ENCODE peak calls at places on chromosomes 12 and 14, in ten cellular contexts. H, F, G, J, M, O, U, R, X and Q are unnamed samples.

GRCh38 chr12:20411309-20411708 is 43.0 kb downstream of the PDE3A start:
- DNase-seq in O (no peak), F (no peak), X (no peak), U (no peak), H (no peak), R (no peak), J (no peak), M (no peak), G (no peak), Q (no peak)

GRCh38 chr12:12582895-12583303 is 20.2 kb upstream of the DUSP16 start:
- DNase-seq in M (peak), U (peak), F (no peak), O (no peak), R (no peak), G (peak), J (no peak), H (no peak), X (no peak), Q (peak)

GRCh38 chr12:68358532-68359485 is 26.6 kb upstream of the MDM1 start:
- DNase-seq in J (no peak), R (peak), G (peak), O (peak), H (peak), F (peak), U (peak), X (no peak), M (peak), Q (peak)

GRCh38 chr12:39638178-39638577 is 18.6 kb upstream of the ABCD2 start:
- DNase-seq in J (no peak), G (no peak), H (no peak), X (no peak), U (no peak), M (no peak), R (no peak), F (no peak), O (no peak), Q (no peak)

GRCh38 chr12:32223941-32224340 is 117.3 kb downstream of the BICD1 start:
- DNase-seq in M (no peak), F (no peak), J (no peak), O (no peak), H (no peak), X (no peak), U (no peak), G (no peak), R (no peak), Q (no peak)

GRCh38 chr14:58731465-58732330 is 93.9 kb downstream of the DACT1 start:
- DNase-seq in R (peak), O (no peak), M (peak), F (peak), J (no peak), U (no peak), X (no peak), G (no peak), H (no peak), Q (no peak)

GRCh38 chr12:105113094-105113493 is 5.6 kb downstream of the WASHC4 start:
- DNase-seq in R (no peak), H (no peak), M (no peak), J (no peak), F (no peak), G (no peak), U (no peak), X (no peak), O (no peak), Q (no peak)

GRCh38 chr12:6092784-6093722 is 31.4 kb downstream of the VWF start:
- DNase-seq in X (no peak), G (no peak), U (no peak), F (peak), J (no peak), O (peak), H (no peak), M (peak), R (peak), Q (no peak)

GRCh38 chr12:124727922-124728321 is 135.7 kb downstream of the SCARB1 start:
- DNase-seq in M (no peak), U (no peak), J (no peak), O (no peak), G (no peak), X (no peak), H (no peak), F (no peak), R (no peak), Q (no peak)

GRCh38 chr14:76985540-76986260 is 42.8 kb downstream of the IRF2BPL start:
- DNase-seq in U (no peak), M (peak), R (no peak), G (no peak), J (no peak), H (no peak), O (peak), X (no peak), F (no peak), Q (no peak)

GRCh38 chr14:54848910-54849309 is 53.7 kb downstream of the GCH1 start:
- DNase-seq in X (no peak), U (no peak), H (peak), G (no peak), O (peak), F (no peak), R (no peak), M (no peak), J (no peak), Q (no peak)

GRCh38 chr12:9750276-9751203 is 10.2 kb downstream of the CD69 start:
- DNase-seq in X (no peak), O (peak), U (peak), F (peak), R (peak), J (no peak), H (peak), M (peak), G (peak), Q (peak)

GRCh38 chr14:104976198-104977007 is 1.8 kb downstream of the AHNAK2 start:
- DNase-seq in H (peak), G (peak), M (peak), J (peak), R (peak), X (peak), O (peak), U (peak), F (peak), Q (peak)

GRCh38 chr14:68292467-68293334 is 473.1 kb downstream of the RAD51B start:
- DNase-seq in X (no peak), O (no peak), R (no peak), M (peak), F (no peak), J (no peak), G (no peak), H (no peak), U (no peak), Q (no peak)

GRCh38 chr12:61138381-61138759 is 1121.8 kb upstream of the USP15 start:
- DNase-seq in R (no peak), U (no peak), J (no peak), X (no peak), F (no peak), H (no peak), O (no peak), G (no peak), M (no peak), Q (no peak)

GRCh38 chr14:59189281-59189821 is 884 bp downstream of the DAAM1 start:
- DNase-seq in O (peak), M (peak), U (peak), H (peak), F (no peak), R (peak), G (peak), X (peak), J (peak), Q (peak)

GRCh38 chr12:10664499-10664898 is 9.4 kb downstream of the STYK1 start:
- DNase-seq in H (no peak), X (no peak), M (no peak), U (no peak), F (no peak), J (no peak), O (no peak), R (no peak), G (no peak), Q (no peak)

GRCh38 chr12:71846322-71846940 is 6.9 kb downstream of the TBC1D15 start:
- DNase-seq in J (no peak), R (peak), U (no peak), H (no peak), X (no peak), G (no peak), M (peak), O (no peak), F (no peak), Q (no peak)

GRCh38 chr14:31893156-31893813 is 183.8 kb upstream of the ARHGAP5 start:
- DNase-seq in X (no peak), J (no peak), O (no peak), U (no peak), R (peak), G (no peak), F (no peak), H (peak), M (no peak), Q (no peak)

GRCh38 chr12:94326727-94327126 is 132.9 kb downstream of the CEP83 start:
- DNase-seq in M (peak), H (no peak), O (no peak), X (no peak), G (no peak), U (no peak), F (peak), J (no peak), R (no peak), Q (no peak)

GRCh38 chr12:45242180-45242579 is 26.3 kb downstream of the ANO6 start:
- DNase-seq in U (no peak), X (no peak), F (no peak), G (no peak), R (no peak), M (no peak), H (peak), J (no peak), O (no peak), Q (no peak)

GRCh38 chr14:99124482-99125104 is 147.4 kb downstream of the BCL11B start:
- DNase-seq in H (peak), O (peak), F (no peak), R (no peak), X (no peak), U (no peak), G (no peak), J (no peak), M (no peak), Q (no peak)

GRCh38 chr12:50103767-50104321 is at the start of gene GPD1:
- DNase-seq in H (peak), M (peak), J (no peak), O (peak), X (no peak), U (peak), R (peak), G (no peak), F (no peak), Q (no peak)

GRCh38 chr14:20631821-20632389 is 9.6 kb downstream of the OR6S1 start:
- DNase-seq in J (no peak), M (peak), U (peak), R (peak), G (peak), F (no peak), O (peak), H (peak), X (no peak), Q (peak)

GRCh38 chr12:91722072-91722471 is 423.6 kb downstream of the BTG1 start:
- DNase-seq in J (no peak), O (no peak), R (no peak), X (no peak), H (no peak), G (peak), F (no peak), M (peak), U (peak), Q (no peak)

GRCh38 chr14:92717571-92718042 is 30.8 kb downstream of the LGMN start:
- DNase-seq in O (no peak), X (no peak), J (no peak), U (peak), H (no peak), R (no peak), F (no peak), M (no peak), G (no peak), Q (no peak)

GRCh38 chr14:27181304-27181703 is 583.5 kb upstream of the NOVA1 start:
- DNase-seq in U (no peak), F (no peak), J (no peak), H (no peak), M (no peak), X (no peak), G (no peak), R (no peak), O (no peak), Q (no peak)

GRCh38 chr14:22664261-22664660 is 20.1 kb upstream of the OR6J1 start:
- DNase-seq in F (no peak), O (no peak), R (no peak), G (no peak), J (no peak), M (peak), H (no peak), U (no peak), X (no peak), Q (no peak)

GRCh38 chr12:11981174-11981733 is 89.5 kb upstream of the BCL2L14 start:
- DNase-seq in H (no peak), J (peak), M (no peak), R (no peak), X (no peak), O (no peak), U (peak), G (peak), F (no peak), Q (peak)

GRCh38 chr12:80714055-80714454 is 2.7 kb upstream of the MYF5 start:
- DNase-seq in F (no peak), X (no peak), R (no peak), G (no peak), U (no peak), O (peak), J (no peak), M (no peak), H (peak), Q (no peak)

GRCh38 chr12:103779410-103780092 is 61.5 kb downstream of the NT5DC3 start:
- DNase-seq in H (no peak), M (peak), J (no peak), R (no peak), G (no peak), F (no peak), O (no peak), X (no peak), U (no peak), Q (no peak)

GRCh38 chr12:54292083-54292930 is 8.5 kb downstream of the NFE2 start:
- DNase-seq in U (no peak), H (no peak), M (no peak), R (no peak), X (no peak), F (no peak), G (no peak), O (no peak), J (no peak), Q (no peak)

GRCh38 chr12:2283910-2284309 is 231.1 kb downstream of the CACNA1C start:
- DNase-seq in M (peak), X (no peak), U (no peak), F (no peak), H (no peak), J (no peak), O (no peak), R (no peak), G (no peak), Q (no peak)

GRCh38 chr12:87870061-87870460 is 159.1 kb downstream of the C12orf50 start:
- DNase-seq in H (no peak), R (no peak), O (no peak), M (peak), U (no peak), J (no peak), X (no peak), F (no peak), G (no peak), Q (no peak)